ENCODE peak calls at places on chromosome 4, in nine cellular contexts. One of them, this sample, is unnamed.

GRCh38 chr4:110618091-110619000 is 4.5 kb downstream of the PITX2 start:
- DNase-seq in activated CD4-positive, alpha-beta T cell treated with anti-CD3 and anti-CD28 coated beads for 24 hours: no peak
- DNase-seq in memory B cell: no peak
- DNase-seq in right atrium auricular region: no peak
- DNase-seq in H7: peak; percentile 72
- DNase-seq in Calu3: no peak
- DNase-seq in GM12865: no peak
- DNase-seq in aorta: no peak
- DNase-seq in occipital lobe: no peak
- DNase-seq in this sample: no peak

GRCh38 chr4:88526221-88526815 is 2.7 kb upstream of the PYURF start:
- DNase-seq in activated CD4-positive, alpha-beta T cell treated with anti-CD3 and anti-CD28 coated beads for 24 hours: no peak
- DNase-seq in memory B cell: no peak
- DNase-seq in right atrium auricular region: no peak
- DNase-seq in H7: no peak
- DNase-seq in Calu3: peak; percentile 2
- DNase-seq in GM12865: no peak
- DNase-seq in aorta: no peak
- DNase-seq in occipital lobe: no peak
- DNase-seq in this sample: no peak

GRCh38 chr4:38131371-38132139 is 171.4 kb downstream of the PTTG2 start:
- DNase-seq in activated CD4-positive, alpha-beta T cell treated with anti-CD3 and anti-CD28 coated beads for 24 hours: peak; percentile 73
- DNase-seq in memory B cell: no peak
- DNase-seq in right atrium auricular region: no peak
- DNase-seq in H7: peak; percentile 56
- DNase-seq in Calu3: no peak
- DNase-seq in GM12865: peak; percentile 91
- DNase-seq in aorta: no peak
- DNase-seq in occipital lobe: no peak
- DNase-seq in this sample: no peak

GRCh38 chr4:76504613-76505465 is 69.8 kb downstream of the SHROOM3 start:
- DNase-seq in activated CD4-positive, alpha-beta T cell treated with anti-CD3 and anti-CD28 coated beads for 24 hours: peak; percentile 11
- DNase-seq in memory B cell: no peak
- DNase-seq in right atrium auricular region: no peak
- DNase-seq in H7: peak; percentile 51
- DNase-seq in Calu3: peak; percentile 20
- DNase-seq in GM12865: peak; percentile 59
- DNase-seq in aorta: no peak
- DNase-seq in occipital lobe: no peak
- DNase-seq in this sample: peak; percentile 36

GRCh38 chr4:47744253-47744652 is 93.6 kb downstream of the CORIN start:
- DNase-seq in activated CD4-positive, alpha-beta T cell treated with anti-CD3 and anti-CD28 coated beads for 24 hours: no peak
- DNase-seq in memory B cell: no peak
- DNase-seq in right atrium auricular region: no peak
- DNase-seq in H7: no peak
- DNase-seq in Calu3: peak; percentile 6
- DNase-seq in GM12865: no peak
- DNase-seq in aorta: no peak
- DNase-seq in occipital lobe: no peak
- DNase-seq in this sample: no peak

GRCh38 chr4:87953776-87954175 is 21.7 kb upstream of the SPP1 start:
- DNase-seq in activated CD4-positive, alpha-beta T cell treated with anti-CD3 and anti-CD28 coated beads for 24 hours: no peak
- DNase-seq in memory B cell: no peak
- DNase-seq in right atrium auricular region: no peak
- DNase-seq in H7: no peak
- DNase-seq in Calu3: no peak
- DNase-seq in GM12865: no peak
- DNase-seq in aorta: no peak
- DNase-seq in occipital lobe: no peak
- DNase-seq in this sample: no peak

GRCh38 chr4:140052050-140052449 is 101.9 kb downstream of the MAML3 start:
- DNase-seq in activated CD4-positive, alpha-beta T cell treated with anti-CD3 and anti-CD28 coated beads for 24 hours: no peak
- DNase-seq in memory B cell: no peak
- DNase-seq in right atrium auricular region: no peak
- DNase-seq in H7: no peak
- DNase-seq in Calu3: peak; percentile 42
- DNase-seq in GM12865: peak; percentile 7
- DNase-seq in aorta: peak; percentile 56
- DNase-seq in occipital lobe: no peak
- DNase-seq in this sample: peak; percentile 10

GRCh38 chr4:173202395-173202794 is 33.8 kb downstream of the GALNT7 start:
- DNase-seq in activated CD4-positive, alpha-beta T cell treated with anti-CD3 and anti-CD28 coated beads for 24 hours: no peak
- DNase-seq in memory B cell: no peak
- DNase-seq in right atrium auricular region: no peak
- DNase-seq in H7: no peak
- DNase-seq in Calu3: no peak
- DNase-seq in GM12865: no peak
- DNase-seq in aorta: no peak
- DNase-seq in occipital lobe: no peak
- DNase-seq in this sample: no peak

GRCh38 chr4:9977518-9978031 is 43.7 kb downstream of the SLC2A9 start:
- DNase-seq in activated CD4-positive, alpha-beta T cell treated with anti-CD3 and anti-CD28 coated beads for 24 hours: no peak
- DNase-seq in memory B cell: no peak
- DNase-seq in right atrium auricular region: peak; percentile 36
- DNase-seq in H7: no peak
- DNase-seq in Calu3: no peak
- DNase-seq in GM12865: no peak
- DNase-seq in aorta: no peak
- DNase-seq in occipital lobe: no peak
- DNase-seq in this sample: no peak

GRCh38 chr4:76213415-76214268 is at the start of gene SCARB2:
- DNase-seq in activated CD4-positive, alpha-beta T cell treated with anti-CD3 and anti-CD28 coated beads for 24 hours: peak; percentile 35
- DNase-seq in memory B cell: peak; percentile 80
- DNase-seq in right atrium auricular region: peak; percentile 85
- DNase-seq in H7: peak; percentile 93
- DNase-seq in Calu3: peak; percentile 82
- DNase-seq in GM12865: peak; percentile 85
- DNase-seq in aorta: peak; percentile 93
- DNase-seq in occipital lobe: peak; percentile 73
- DNase-seq in this sample: peak; percentile 61

GRCh38 chr4:5774416-5775056 is 63.5 kb downstream of the EVC start:
- DNase-seq in activated CD4-positive, alpha-beta T cell treated with anti-CD3 and anti-CD28 coated beads for 24 hours: no peak
- DNase-seq in memory B cell: no peak
- DNase-seq in right atrium auricular region: peak; percentile 23
- DNase-seq in H7: no peak
- DNase-seq in Calu3: no peak
- DNase-seq in GM12865: no peak
- DNase-seq in aorta: no peak
- DNase-seq in occipital lobe: no peak
- DNase-seq in this sample: no peak

GRCh38 chr4:24174622-24175021 is 284.8 kb upstream of the PPARGC1A start:
- DNase-seq in activated CD4-positive, alpha-beta T cell treated with anti-CD3 and anti-CD28 coated beads for 24 hours: no peak
- DNase-seq in memory B cell: no peak
- DNase-seq in right atrium auricular region: no peak
- DNase-seq in H7: no peak
- DNase-seq in Calu3: no peak
- DNase-seq in GM12865: no peak
- DNase-seq in aorta: no peak
- DNase-seq in occipital lobe: no peak
- DNase-seq in this sample: no peak

GRCh38 chr4:94678896-94679295 is 78.9 kb upstream of the BMPR1B start:
- DNase-seq in activated CD4-positive, alpha-beta T cell treated with anti-CD3 and anti-CD28 coated beads for 24 hours: no peak
- DNase-seq in memory B cell: no peak
- DNase-seq in right atrium auricular region: no peak
- DNase-seq in H7: no peak
- DNase-seq in Calu3: no peak
- DNase-seq in GM12865: no peak
- DNase-seq in aorta: no peak
- DNase-seq in occipital lobe: no peak
- DNase-seq in this sample: no peak

GRCh38 chr4:88008133-88008621 is 742 bp downstream of the PKD2 start:
- DNase-seq in activated CD4-positive, alpha-beta T cell treated with anti-CD3 and anti-CD28 coated beads for 24 hours: no peak
- DNase-seq in memory B cell: no peak
- DNase-seq in right atrium auricular region: no peak
- DNase-seq in H7: peak; percentile 75
- DNase-seq in Calu3: peak; percentile 27
- DNase-seq in GM12865: peak; percentile 59
- DNase-seq in aorta: peak; percentile 69
- DNase-seq in occipital lobe: peak; percentile 49
- DNase-seq in this sample: peak; percentile 26

GRCh38 chr4:138761638-138762205 is 253.9 kb upstream of the NOCT start:
- DNase-seq in activated CD4-positive, alpha-beta T cell treated with anti-CD3 and anti-CD28 coated beads for 24 hours: no peak
- DNase-seq in memory B cell: no peak
- DNase-seq in right atrium auricular region: no peak
- DNase-seq in H7: no peak
- DNase-seq in Calu3: no peak
- DNase-seq in GM12865: no peak
- DNase-seq in aorta: no peak
- DNase-seq in occipital lobe: no peak
- DNase-seq in this sample: no peak

GRCh38 chr4:11263208-11263607 is 165.5 kb downstream of the HS3ST1 start:
- DNase-seq in activated CD4-positive, alpha-beta T cell treated with anti-CD3 and anti-CD28 coated beads for 24 hours: no peak
- DNase-seq in memory B cell: no peak
- DNase-seq in right atrium auricular region: no peak
- DNase-seq in H7: peak; percentile 11
- DNase-seq in Calu3: no peak
- DNase-seq in GM12865: no peak
- DNase-seq in aorta: no peak
- DNase-seq in occipital lobe: no peak
- DNase-seq in this sample: no peak

GRCh38 chr4:3711183-3712111 is 54.7 kb upstream of the ADRA2C start:
- DNase-seq in activated CD4-positive, alpha-beta T cell treated with anti-CD3 and anti-CD28 coated beads for 24 hours: no peak
- DNase-seq in memory B cell: no peak
- DNase-seq in right atrium auricular region: no peak
- DNase-seq in H7: no peak
- DNase-seq in Calu3: no peak
- DNase-seq in GM12865: no peak
- DNase-seq in aorta: no peak
- DNase-seq in occipital lobe: no peak
- DNase-seq in this sample: no peak

GRCh38 chr4:153564630-153565525 is 98.7 kb downstream of the TMEM131L start:
- DNase-seq in activated CD4-positive, alpha-beta T cell treated with anti-CD3 and anti-CD28 coated beads for 24 hours: no peak
- DNase-seq in memory B cell: no peak
- DNase-seq in right atrium auricular region: no peak
- DNase-seq in H7: no peak
- DNase-seq in Calu3: no peak
- DNase-seq in GM12865: no peak
- DNase-seq in aorta: no peak
- DNase-seq in occipital lobe: no peak
- DNase-seq in this sample: peak; percentile 98

GRCh38 chr4:125244848-125245450 is 69.8 kb upstream of the FAT4 start:
- DNase-seq in activated CD4-positive, alpha-beta T cell treated with anti-CD3 and anti-CD28 coated beads for 24 hours: no peak
- DNase-seq in memory B cell: no peak
- DNase-seq in right atrium auricular region: no peak
- DNase-seq in H7: no peak
- DNase-seq in Calu3: no peak
- DNase-seq in GM12865: no peak
- DNase-seq in aorta: no peak
- DNase-seq in occipital lobe: no peak
- DNase-seq in this sample: no peak

GRCh38 chr4:105350859-105351494 is 122.9 kb downstream of the PPA2 start:
- DNase-seq in activated CD4-positive, alpha-beta T cell treated with anti-CD3 and anti-CD28 coated beads for 24 hours: no peak
- DNase-seq in memory B cell: no peak
- DNase-seq in right atrium auricular region: no peak
- DNase-seq in H7: no peak
- DNase-seq in Calu3: no peak
- DNase-seq in GM12865: no peak
- DNase-seq in aorta: no peak
- DNase-seq in occipital lobe: no peak
- DNase-seq in this sample: no peak

GRCh38 chr4:168859888-168860694 is 150.0 kb downstream of the CBR4 start:
- DNase-seq in activated CD4-positive, alpha-beta T cell treated with anti-CD3 and anti-CD28 coated beads for 24 hours: no peak
- DNase-seq in memory B cell: no peak
- DNase-seq in right atrium auricular region: no peak
- DNase-seq in H7: no peak
- DNase-seq in Calu3: no peak
- DNase-seq in GM12865: peak; percentile 70
- DNase-seq in aorta: no peak
- DNase-seq in occipital lobe: no peak
- DNase-seq in this sample: no peak

GRCh38 chr4:87089368-87089767 is 131.1 kb downstream of the KLHL8 start:
- DNase-seq in activated CD4-positive, alpha-beta T cell treated with anti-CD3 and anti-CD28 coated beads for 24 hours: no peak
- DNase-seq in memory B cell: no peak
- DNase-seq in right atrium auricular region: no peak
- DNase-seq in H7: no peak
- DNase-seq in Calu3: no peak
- DNase-seq in GM12865: no peak
- DNase-seq in aorta: no peak
- DNase-seq in occipital lobe: no peak
- DNase-seq in this sample: peak; percentile 66

GRCh38 chr4:133146574-133147198 is 2.4 kb upstream of the PCDH10 start:
- DNase-seq in activated CD4-positive, alpha-beta T cell treated with anti-CD3 and anti-CD28 coated beads for 24 hours: no peak
- DNase-seq in memory B cell: no peak
- DNase-seq in right atrium auricular region: no peak
- DNase-seq in H7: peak; percentile 61
- DNase-seq in Calu3: peak; percentile 16
- DNase-seq in GM12865: peak; percentile 22
- DNase-seq in aorta: no peak
- DNase-seq in occipital lobe: peak; percentile 67
- DNase-seq in this sample: peak; percentile 15

GRCh38 chr4:110195561-110196205 is 2.7 kb downstream of the ELOVL6 start:
- DNase-seq in activated CD4-positive, alpha-beta T cell treated with anti-CD3 and anti-CD28 coated beads for 24 hours: no peak
- DNase-seq in memory B cell: no peak
- DNase-seq in right atrium auricular region: no peak
- DNase-seq in H7: no peak
- DNase-seq in Calu3: no peak
- DNase-seq in GM12865: peak; percentile 46
- DNase-seq in aorta: no peak
- DNase-seq in occipital lobe: peak; percentile 46
- DNase-seq in this sample: no peak

GRCh38 chr4:159071178-159071968 is 31.5 kb upstream of the RAPGEF2 start:
- DNase-seq in activated CD4-positive, alpha-beta T cell treated with anti-CD3 and anti-CD28 coated beads for 24 hours: no peak
- DNase-seq in memory B cell: no peak
- DNase-seq in right atrium auricular region: no peak
- DNase-seq in H7: peak; percentile 35
- DNase-seq in Calu3: peak; percentile 11
- DNase-seq in GM12865: no peak
- DNase-seq in aorta: no peak
- DNase-seq in occipital lobe: no peak
- DNase-seq in this sample: peak; percentile 74

GRCh38 chr4:26441110-26441509 is 49.2 kb downstream of the CCKAR start:
- DNase-seq in activated CD4-positive, alpha-beta T cell treated with anti-CD3 and anti-CD28 coated beads for 24 hours: no peak
- DNase-seq in memory B cell: no peak
- DNase-seq in right atrium auricular region: no peak
- DNase-seq in H7: no peak
- DNase-seq in Calu3: no peak
- DNase-seq in GM12865: no peak
- DNase-seq in aorta: no peak
- DNase-seq in occipital lobe: no peak
- DNase-seq in this sample: peak; percentile 10

GRCh38 chr4:8394125-8394524 is 46.4 kb downstream of the ACOX3 start:
- DNase-seq in activated CD4-positive, alpha-beta T cell treated with anti-CD3 and anti-CD28 coated beads for 24 hours: no peak
- DNase-seq in memory B cell: no peak
- DNase-seq in right atrium auricular region: peak; percentile 90
- DNase-seq in H7: no peak
- DNase-seq in Calu3: no peak
- DNase-seq in GM12865: no peak
- DNase-seq in aorta: peak; percentile 85
- DNase-seq in occipital lobe: peak; percentile 41
- DNase-seq in this sample: no peak

GRCh38 chr4:17103231-17103630 is 204.8 kb upstream of the LDB2 start:
- DNase-seq in activated CD4-positive, alpha-beta T cell treated with anti-CD3 and anti-CD28 coated beads for 24 hours: no peak
- DNase-seq in memory B cell: no peak
- DNase-seq in right atrium auricular region: no peak
- DNase-seq in H7: no peak
- DNase-seq in Calu3: no peak
- DNase-seq in GM12865: no peak
- DNase-seq in aorta: no peak
- DNase-seq in occipital lobe: no peak
- DNase-seq in this sample: no peak

This sample was measured in HepG2.